ENCODE peak calls at places on chromosomes 1 and 21, in seven cellular contexts. One of them, this sample, is unnamed.

GRCh38 chr1:73593379-73593778 is 604.6 kb downstream of the LRRIQ3 start:
- DNase-seq in HCT116: no peak
- DNase-seq in activated CD4-positive, alpha-beta T cell treated with anti-CD3 and anti-CD28 coated beads for 24 hours: no peak
- DNase-seq in HuH-7: no peak
- DNase-seq in stimulated activated CD8-positive, alpha-beta memory T cell treated with anti-CD3 and anti-CD28 coated beads, Interleukin-4, amount 100 ng/mL, for 24 hours: no peak
- DNase-seq in T-helper 1 cell: no peak
- DNase-seq in RCC 7860: peak
- DNase-seq in this sample: peak

GRCh38 chr1:164709541-164710287 is 150.7 kb downstream of the PBX1 start:
- DNase-seq in HCT116: no peak
- DNase-seq in activated CD4-positive, alpha-beta T cell treated with anti-CD3 and anti-CD28 coated beads for 24 hours: no peak
- DNase-seq in HuH-7: no peak
- DNase-seq in stimulated activated CD8-positive, alpha-beta memory T cell treated with anti-CD3 and anti-CD28 coated beads, Interleukin-4, amount 100 ng/mL, for 24 hours: no peak
- DNase-seq in T-helper 1 cell: no peak
- DNase-seq in RCC 7860: no peak
- DNase-seq in this sample: no peak

GRCh38 chr1:80384037-80384830 is 1377.7 kb upstream of the ADGRL4 start:
- DNase-seq in HCT116: no peak
- DNase-seq in activated CD4-positive, alpha-beta T cell treated with anti-CD3 and anti-CD28 coated beads for 24 hours: no peak
- DNase-seq in HuH-7: no peak
- DNase-seq in stimulated activated CD8-positive, alpha-beta memory T cell treated with anti-CD3 and anti-CD28 coated beads, Interleukin-4, amount 100 ng/mL, for 24 hours: no peak
- DNase-seq in T-helper 1 cell: no peak
- DNase-seq in RCC 7860: no peak
- DNase-seq in this sample: peak

GRCh38 chr21:34965200-34966174 is 83.6 kb downstream of the RUNX1 start:
- DNase-seq in HCT116: no peak
- DNase-seq in activated CD4-positive, alpha-beta T cell treated with anti-CD3 and anti-CD28 coated beads for 24 hours: no peak
- DNase-seq in HuH-7: no peak
- DNase-seq in stimulated activated CD8-positive, alpha-beta memory T cell treated with anti-CD3 and anti-CD28 coated beads, Interleukin-4, amount 100 ng/mL, for 24 hours: no peak
- DNase-seq in T-helper 1 cell: no peak
- DNase-seq in RCC 7860: peak
- DNase-seq in this sample: peak

GRCh38 chr1:19484793-19485361 is 462 bp downstream of the CAPZB start:
- DNase-seq in HCT116: no peak
- DNase-seq in activated CD4-positive, alpha-beta T cell treated with anti-CD3 and anti-CD28 coated beads for 24 hours: no peak
- DNase-seq in HuH-7: peak
- DNase-seq in stimulated activated CD8-positive, alpha-beta memory T cell treated with anti-CD3 and anti-CD28 coated beads, Interleukin-4, amount 100 ng/mL, for 24 hours: no peak
- DNase-seq in T-helper 1 cell: no peak
- DNase-seq in RCC 7860: no peak
- DNase-seq in this sample: peak

GRCh38 chr1:209702832-209703231 is 1.8 kb upstream of the HSD11B1 start:
- DNase-seq in HCT116: no peak
- DNase-seq in activated CD4-positive, alpha-beta T cell treated with anti-CD3 and anti-CD28 coated beads for 24 hours: no peak
- DNase-seq in HuH-7: no peak
- DNase-seq in stimulated activated CD8-positive, alpha-beta memory T cell treated with anti-CD3 and anti-CD28 coated beads, Interleukin-4, amount 100 ng/mL, for 24 hours: no peak
- DNase-seq in T-helper 1 cell: no peak
- DNase-seq in RCC 7860: no peak
- DNase-seq in this sample: no peak

GRCh38 chr1:2098839-2099785 is 48.9 kb downstream of the PRKCZ start:
- DNase-seq in HCT116: no peak
- DNase-seq in activated CD4-positive, alpha-beta T cell treated with anti-CD3 and anti-CD28 coated beads for 24 hours: no peak
- DNase-seq in HuH-7: no peak
- DNase-seq in stimulated activated CD8-positive, alpha-beta memory T cell treated with anti-CD3 and anti-CD28 coated beads, Interleukin-4, amount 100 ng/mL, for 24 hours: no peak
- DNase-seq in T-helper 1 cell: no peak
- DNase-seq in RCC 7860: no peak
- DNase-seq in this sample: no peak

GRCh38 chr1:32249831-32250525 is 1.1 kb upstream of the LCK start:
- DNase-seq in HCT116: no peak
- DNase-seq in activated CD4-positive, alpha-beta T cell treated with anti-CD3 and anti-CD28 coated beads for 24 hours: peak
- DNase-seq in HuH-7: no peak
- DNase-seq in stimulated activated CD8-positive, alpha-beta memory T cell treated with anti-CD3 and anti-CD28 coated beads, Interleukin-4, amount 100 ng/mL, for 24 hours: peak
- DNase-seq in T-helper 1 cell: peak
- DNase-seq in RCC 7860: peak
- DNase-seq in this sample: no peak

GRCh38 chr1:80509965-80510522 is 1290.7 kb upstream of the ADGRL2 start:
- DNase-seq in HCT116: peak
- DNase-seq in activated CD4-positive, alpha-beta T cell treated with anti-CD3 and anti-CD28 coated beads for 24 hours: no peak
- DNase-seq in HuH-7: no peak
- DNase-seq in stimulated activated CD8-positive, alpha-beta memory T cell treated with anti-CD3 and anti-CD28 coated beads, Interleukin-4, amount 100 ng/mL, for 24 hours: no peak
- DNase-seq in T-helper 1 cell: no peak
- DNase-seq in RCC 7860: peak
- DNase-seq in this sample: no peak

GRCh38 chr1:180908084-180908765 is 4.5 kb upstream of the KIAA1614 start:
- DNase-seq in HCT116: no peak
- DNase-seq in activated CD4-positive, alpha-beta T cell treated with anti-CD3 and anti-CD28 coated beads for 24 hours: no peak
- DNase-seq in HuH-7: no peak
- DNase-seq in stimulated activated CD8-positive, alpha-beta memory T cell treated with anti-CD3 and anti-CD28 coated beads, Interleukin-4, amount 100 ng/mL, for 24 hours: no peak
- DNase-seq in T-helper 1 cell: no peak
- DNase-seq in RCC 7860: no peak
- DNase-seq in this sample: no peak

GRCh38 chr1:184283999-184284398 is 102.8 kb upstream of the C1orf21 start:
- DNase-seq in HCT116: no peak
- DNase-seq in activated CD4-positive, alpha-beta T cell treated with anti-CD3 and anti-CD28 coated beads for 24 hours: no peak
- DNase-seq in HuH-7: no peak
- DNase-seq in stimulated activated CD8-positive, alpha-beta memory T cell treated with anti-CD3 and anti-CD28 coated beads, Interleukin-4, amount 100 ng/mL, for 24 hours: no peak
- DNase-seq in T-helper 1 cell: no peak
- DNase-seq in RCC 7860: no peak
- DNase-seq in this sample: no peak

GRCh38 chr21:41958886-41959563 is 5.2 kb upstream of the C2CD2 start:
- DNase-seq in HCT116: no peak
- DNase-seq in activated CD4-positive, alpha-beta T cell treated with anti-CD3 and anti-CD28 coated beads for 24 hours: no peak
- DNase-seq in HuH-7: no peak
- DNase-seq in stimulated activated CD8-positive, alpha-beta memory T cell treated with anti-CD3 and anti-CD28 coated beads, Interleukin-4, amount 100 ng/mL, for 24 hours: no peak
- DNase-seq in T-helper 1 cell: no peak
- DNase-seq in RCC 7860: no peak
- DNase-seq in this sample: no peak

GRCh38 chr1:212413902-212414327 is 771 bp downstream of the PACC1 start:
- DNase-seq in HCT116: no peak
- DNase-seq in activated CD4-positive, alpha-beta T cell treated with anti-CD3 and anti-CD28 coated beads for 24 hours: no peak
- DNase-seq in HuH-7: peak
- DNase-seq in stimulated activated CD8-positive, alpha-beta memory T cell treated with anti-CD3 and anti-CD28 coated beads, Interleukin-4, amount 100 ng/mL, for 24 hours: no peak
- DNase-seq in T-helper 1 cell: no peak
- DNase-seq in RCC 7860: no peak
- DNase-seq in this sample: peak